ENCODE peak calls at places on chromosome 9, in six cellular contexts. U is fibroblast of mammary gland, S is NCI-H1436, V is T-helper 2 cell, Y is SW 1271, B is T-cell. P is an unnamed sample.

GRCh38 chr9:74543145-74543544 is 46.0 kb downstream of the RORB start:
- DNase-seq in Y (no peak), S (no peak), U (no peak), V (no peak), B (no peak), P (no peak)

GRCh38 chr9:132267660-132268059 is 87.1 kb downstream of the SETX start:
- DNase-seq in U (no peak), B (no peak), V (no peak), S (no peak), Y (no peak), P (no peak)

GRCh38 chr9:101437806-101438232 is 2.2 kb upstream of the ALDOB start:
- DNase-seq in S (no peak), V (no peak), U (peak), B (no peak), Y (no peak), P (no peak)

GRCh38 chr9:93657331-93658111 is 81.1 kb downstream of the PHF2 start:
- DNase-seq in V (no peak), B (no peak), S (no peak), U (no peak), Y (no peak), P (no peak)

GRCh38 chr9:128091571-128091970 is 23.5 kb downstream of the SLC25A25 start:
- DNase-seq in U (no peak), S (no peak), V (no peak), B (no peak), Y (no peak), P (no peak)

GRCh38 chr9:135001526-135001925 is 83.8 kb upstream of the FCN1 start:
- DNase-seq in S (no peak), Y (no peak), B (no peak), U (no peak), V (no peak), P (no peak)

GRCh38 chr9:68941780-68942459 is 72.0 kb downstream of the PRKACG start:
- DNase-seq in B (no peak), V (no peak), U (no peak), S (no peak), Y (no peak), P (no peak)

GRCh38 chr9:131630206-131630831 is 85.0 kb downstream of the PRRT1B start:
- DNase-seq in Y (no peak), S (no peak), V (no peak), B (no peak), U (no peak), P (no peak)

GRCh38 chr9:122051401-122052346 is 41.4 kb downstream of the TTLL11 start:
- DNase-seq in U (peak), V (peak), B (no peak), Y (no peak), S (no peak), P (no peak)

GRCh38 chr9:124347206-124347967 is 67.9 kb downstream of the PSMB7 start:
- DNase-seq in B (no peak), V (no peak), Y (no peak), S (no peak), U (no peak), P (no peak)

GRCh38 chr9:68739631-68740174 is 34.7 kb downstream of the PIP5K1B start:
- DNase-seq in U (no peak), Y (no peak), B (no peak), V (no peak), S (no peak), P (no peak)

GRCh38 chr9:134373269-134373668 is 47.0 kb downstream of the RXRA start:
- DNase-seq in U (no peak), Y (no peak), B (no peak), V (no peak), S (no peak), P (no peak)

GRCh38 chr9:73183917-73184861 is 32.5 kb downstream of the ANXA1 start:
- DNase-seq in B (no peak), U (peak), Y (peak), V (peak), S (peak), P (no peak)

GRCh38 chr9:2116073-2116472 is 100.9 kb downstream of the SMARCA2 start:
- DNase-seq in V (peak), S (no peak), U (peak), Y (peak), B (no peak), P (no peak)

GRCh38 chr9:86749530-86750275 is 197.6 kb downstream of the GAS1 start:
- DNase-seq in Y (no peak), S (no peak), B (no peak), U (peak), V (no peak), P (no peak)

GRCh38 chr9:16064701-16065230 is 511.9 kb downstream of the CCDC171 start:
- DNase-seq in S (no peak), Y (no peak), U (no peak), V (no peak), B (no peak), P (no peak)

GRCh38 chr9:128724744-128725211 is 851 bp upstream of the ZDHHC12 start:
- DNase-seq in B (no peak), Y (peak), V (peak), U (peak), S (peak), P (no peak)

GRCh38 chr9:131845286-131846011 is 105.6 kb upstream of the RAPGEF1 start:
- DNase-seq in B (no peak), S (no peak), V (peak), Y (no peak), U (no peak), P (no peak)

GRCh38 chr9:125685167-125685566 is 21.8 kb downstream of the MAPKAP1 start:
- DNase-seq in B (no peak), U (no peak), V (no peak), S (no peak), Y (no peak), P (no peak)

GRCh38 chr9:134421888-134422287 is 95.6 kb downstream of the RXRA start:
- DNase-seq in V (no peak), B (no peak), Y (no peak), S (no peak), U (no peak), P (no peak)

GRCh38 chr9:128245293-128246151 is 30.3 kb downstream of the GOLGA2 start:
- DNase-seq in B (no peak), S (no peak), Y (no peak), U (peak), V (no peak), P (no peak)

GRCh38 chr9:95171001-95171400 is 146.5 kb downstream of the FANCC start:
- DNase-seq in B (no peak), U (peak), V (peak), Y (no peak), S (peak), P (no peak)

GRCh38 chr9:34451135-34451534 is 7.2 kb downstream of the FAM219A start:
- DNase-seq in B (no peak), U (no peak), Y (no peak), V (no peak), S (no peak), P (no peak)

GRCh38 chr9:71647094-71647591 is 121.2 kb downstream of the CEMIP2 start:
- DNase-seq in S (no peak), B (no peak), V (peak), U (peak), Y (peak), P (no peak)

GRCh38 chr9:134824583-134824982 is 56.0 kb upstream of the FCN2 start:
- DNase-seq in B (no peak), V (no peak), S (no peak), Y (no peak), U (no peak), P (no peak)

GRCh38 chr9:12640021-12640587 is 53.1 kb upstream of the TYRP1 start:
- DNase-seq in Y (no peak), V (peak), B (no peak), U (peak), S (peak), P (no peak)

GRCh38 chr9:14314929-14315753 is 1.2 kb upstream of the NFIB start:
- DNase-seq in Y (peak), S (peak), V (peak), B (no peak), U (peak), P (no peak)

GRCh38 chr9:109232449-109232848 is 65.4 kb upstream of the FRRS1L start:
- DNase-seq in V (no peak), U (peak), S (no peak), B (no peak), Y (no peak), P (no peak)

GRCh38 chr9:126661521-126662251 is 48.0 kb downstream of the LMX1B start:
- DNase-seq in S (no peak), Y (peak), V (no peak), U (no peak), B (no peak), P (no peak)